ENCODE peak calls at places on chromosomes 4 and X, in eight cellular contexts. One of them, this sample, is unnamed.

GRCh38 chr4:139654516-139654915 is 11.1 kb upstream of the MGST2 start:
- DNase-seq in A172: no peak
- DNase-seq in left colon: no peak
- DNase-seq in mesenteric fat pad: no peak
- DNase-seq in lung microvascular endothelial cell: no peak
- DNase-seq in brain microvascular endothelial cell: no peak
- DNase-seq in lower lobe of right lung: no peak
- DNase-seq in endothelial cell: no peak
- DNase-seq in this sample: no peak

GRCh38 chrX:40893251-40893910 is 158.0 kb upstream of the MED14 start:
- DNase-seq in brain microvascular endothelial cell: no peak
- DNase-seq in lung microvascular endothelial cell: no peak
- DNase-seq in mesenteric fat pad: no peak
- DNase-seq in endothelial cell: no peak
- DNase-seq in A172: no peak
- DNase-seq in left colon: no peak
- DNase-seq in lower lobe of right lung: no peak
- DNase-seq in this sample: no peak

GRCh38 chr4:110902500-110902899 is 279.6 kb upstream of the PITX2 start:
- DNase-seq in A172: no peak
- DNase-seq in mesenteric fat pad: no peak
- DNase-seq in lower lobe of right lung: no peak
- DNase-seq in brain microvascular endothelial cell: no peak
- DNase-seq in left colon: no peak
- DNase-seq in lung microvascular endothelial cell: no peak
- DNase-seq in endothelial cell: no peak
- DNase-seq in this sample: no peak

GRCh38 chr4:1491630-1492457 is 85.6 kb upstream of the NKX1-1 start:
- DNase-seq in left colon: no peak
- DNase-seq in brain microvascular endothelial cell: no peak
- DNase-seq in mesenteric fat pad: no peak
- DNase-seq in lower lobe of right lung: peak; percentile 14
- DNase-seq in endothelial cell: no peak
- DNase-seq in A172: no peak
- DNase-seq in lung microvascular endothelial cell: no peak
- DNase-seq in this sample: peak; percentile 50

GRCh38 chr4:55608591-55608990 is 16.5 kb upstream of the PDCL2 start:
- DNase-seq in left colon: no peak
- DNase-seq in mesenteric fat pad: no peak
- DNase-seq in brain microvascular endothelial cell: no peak
- DNase-seq in lower lobe of right lung: no peak
- DNase-seq in lung microvascular endothelial cell: no peak
- DNase-seq in endothelial cell: no peak
- DNase-seq in A172: no peak
- DNase-seq in this sample: no peak

GRCh38 chr4:5460106-5460801 is 248.1 kb downstream of the EVC2 start:
- DNase-seq in mesenteric fat pad: peak; percentile 77
- DNase-seq in left colon: peak; percentile 21
- DNase-seq in A172: peak; percentile 3
- DNase-seq in lower lobe of right lung: no peak
- DNase-seq in brain microvascular endothelial cell: peak; percentile 6
- DNase-seq in lung microvascular endothelial cell: peak; percentile 43
- DNase-seq in endothelial cell: peak; percentile 62
- DNase-seq in this sample: no peak

GRCh38 chr4:18033111-18034085 is 11.8 kb upstream of the LCORL start:
- DNase-seq in lung microvascular endothelial cell: no peak
- DNase-seq in lower lobe of right lung: no peak
- DNase-seq in A172: no peak
- DNase-seq in brain microvascular endothelial cell: no peak
- DNase-seq in mesenteric fat pad: no peak
- DNase-seq in left colon: no peak
- DNase-seq in endothelial cell: no peak
- DNase-seq in this sample: no peak

GRCh38 chrX:121322159-121322558 is 274.7 kb downstream of the GLUD2 start:
- DNase-seq in lower lobe of right lung: no peak
- DNase-seq in endothelial cell: no peak
- DNase-seq in A172: no peak
- DNase-seq in lung microvascular endothelial cell: no peak
- DNase-seq in mesenteric fat pad: no peak
- DNase-seq in left colon: no peak
- DNase-seq in brain microvascular endothelial cell: peak; percentile 3
- DNase-seq in this sample: no peak

GRCh38 chrX:124289443-124289842 is 43.0 kb upstream of the TEX13D start:
- DNase-seq in mesenteric fat pad: no peak
- DNase-seq in A172: no peak
- DNase-seq in endothelial cell: no peak
- DNase-seq in left colon: no peak
- DNase-seq in lower lobe of right lung: no peak
- DNase-seq in brain microvascular endothelial cell: no peak
- DNase-seq in lung microvascular endothelial cell: no peak
- DNase-seq in this sample: no peak

GRCh38 chrX:41718481-41719245 is 5.3 kb upstream of the GPR82 start:
- DNase-seq in left colon: no peak
- DNase-seq in endothelial cell: no peak
- DNase-seq in mesenteric fat pad: no peak
- DNase-seq in lung microvascular endothelial cell: no peak
- DNase-seq in brain microvascular endothelial cell: no peak
- DNase-seq in A172: peak; percentile 76
- DNase-seq in lower lobe of right lung: no peak
- DNase-seq in this sample: no peak

GRCh38 chr4:167826281-167826680 is 266.1 kb upstream of the ANXA10 start:
- DNase-seq in mesenteric fat pad: no peak
- DNase-seq in endothelial cell: no peak
- DNase-seq in left colon: no peak
- DNase-seq in A172: peak; percentile 6
- DNase-seq in lower lobe of right lung: no peak
- DNase-seq in lung microvascular endothelial cell: no peak
- DNase-seq in brain microvascular endothelial cell: no peak
- DNase-seq in this sample: no peak